ENCODE peak calls at places on chromosomes 16 and 17, in nine cellular contexts. One of them, this sample, is unnamed.

GRCh38 chr16:72311426-72311825 is 139.5 kb upstream of the PMFBP1 start:
- DNase-seq in fibroblast of the conjunctiva: no peak
- DNase-seq in AG08396: no peak
- DNase-seq in iris pigment epithelial cell: peak; percentile 70
- DNase-seq in activated CD4-positive, CD25-positive, alpha-beta regulatory T cell: no peak
- DNase-seq in HTR-8/SVneo: no peak
- DNase-seq in activated naive CD8-positive, alpha-beta T cell treated with anti-CD3 and anti-CD28 coated beads for 36 hours: no peak
- DNase-seq in left lung: no peak
- DNase-seq in NCI-H524: no peak
- DNase-seq in this sample: peak; percentile 57

GRCh38 chr17:4710693-4711634 is 532 bp downstream of the ARRB2 start:
- DNase-seq in fibroblast of the conjunctiva: no peak
- DNase-seq in AG08396: no peak
- DNase-seq in iris pigment epithelial cell: no peak
- DNase-seq in activated CD4-positive, CD25-positive, alpha-beta regulatory T cell: no peak
- DNase-seq in HTR-8/SVneo: no peak
- DNase-seq in activated naive CD8-positive, alpha-beta T cell treated with anti-CD3 and anti-CD28 coated beads for 36 hours: peak; percentile 52
- DNase-seq in left lung: peak; percentile 86
- DNase-seq in NCI-H524: peak; percentile 49
- DNase-seq in this sample: no peak

GRCh38 chr16:84839054-84839453 is 19.3 kb downstream of the CRISPLD2 start:
- DNase-seq in fibroblast of the conjunctiva: peak; percentile 56
- DNase-seq in AG08396: no peak
- DNase-seq in iris pigment epithelial cell: peak; percentile 86
- DNase-seq in activated CD4-positive, CD25-positive, alpha-beta regulatory T cell: no peak
- DNase-seq in HTR-8/SVneo: no peak
- DNase-seq in activated naive CD8-positive, alpha-beta T cell treated with anti-CD3 and anti-CD28 coated beads for 36 hours: no peak
- DNase-seq in left lung: peak; percentile 30
- DNase-seq in NCI-H524: no peak
- DNase-seq in this sample: peak; percentile 78

GRCh38 chr16:23859713-23860269 is 24.0 kb downstream of the PRKCB start:
- DNase-seq in fibroblast of the conjunctiva: no peak
- DNase-seq in AG08396: no peak
- DNase-seq in iris pigment epithelial cell: no peak
- DNase-seq in activated CD4-positive, CD25-positive, alpha-beta regulatory T cell: no peak
- DNase-seq in HTR-8/SVneo: no peak
- DNase-seq in activated naive CD8-positive, alpha-beta T cell treated with anti-CD3 and anti-CD28 coated beads for 36 hours: no peak
- DNase-seq in left lung: no peak
- DNase-seq in NCI-H524: no peak
- DNase-seq in this sample: no peak

GRCh38 chr17:38922538-38923291 is 2.7 kb upstream of the LASP1NB start:
- DNase-seq in fibroblast of the conjunctiva: peak; percentile 79
- DNase-seq in AG08396: peak; percentile 53
- DNase-seq in iris pigment epithelial cell: peak; percentile 65
- DNase-seq in activated CD4-positive, CD25-positive, alpha-beta regulatory T cell: no peak
- DNase-seq in HTR-8/SVneo: peak; percentile 39
- DNase-seq in activated naive CD8-positive, alpha-beta T cell treated with anti-CD3 and anti-CD28 coated beads for 36 hours: no peak
- DNase-seq in left lung: peak; percentile 43
- DNase-seq in NCI-H524: peak; percentile 19
- DNase-seq in this sample: peak; percentile 47

GRCh38 chr17:76539631-76540271 is at the start of gene PRCD:
- DNase-seq in fibroblast of the conjunctiva: no peak
- DNase-seq in AG08396: no peak
- DNase-seq in iris pigment epithelial cell: no peak
- DNase-seq in activated CD4-positive, CD25-positive, alpha-beta regulatory T cell: no peak
- DNase-seq in HTR-8/SVneo: no peak
- DNase-seq in activated naive CD8-positive, alpha-beta T cell treated with anti-CD3 and anti-CD28 coated beads for 36 hours: no peak
- DNase-seq in left lung: no peak
- DNase-seq in NCI-H524: no peak
- DNase-seq in this sample: no peak

GRCh38 chr16:117381-118365 is 20.8 kb downstream of the NPRL3 start:
- DNase-seq in fibroblast of the conjunctiva: peak; percentile 21
- DNase-seq in AG08396: peak; percentile 67
- DNase-seq in iris pigment epithelial cell: peak; percentile 29
- DNase-seq in activated CD4-positive, CD25-positive, alpha-beta regulatory T cell: peak; percentile 41
- DNase-seq in HTR-8/SVneo: peak; percentile 71
- DNase-seq in activated naive CD8-positive, alpha-beta T cell treated with anti-CD3 and anti-CD28 coated beads for 36 hours: peak; percentile 56
- DNase-seq in left lung: peak; percentile 83
- DNase-seq in NCI-H524: peak; percentile 84
- DNase-seq in this sample: no peak

GRCh38 chr17:17416007-17416399 is 60.8 kb upstream of the MED9 start:
- DNase-seq in fibroblast of the conjunctiva: peak; percentile 57
- DNase-seq in AG08396: peak; percentile 76
- DNase-seq in iris pigment epithelial cell: peak; percentile 83
- DNase-seq in activated CD4-positive, CD25-positive, alpha-beta regulatory T cell: no peak
- DNase-seq in HTR-8/SVneo: peak; percentile 55
- DNase-seq in activated naive CD8-positive, alpha-beta T cell treated with anti-CD3 and anti-CD28 coated beads for 36 hours: no peak
- DNase-seq in left lung: no peak
- DNase-seq in NCI-H524: peak; percentile 43
- DNase-seq in this sample: peak; percentile 59

GRCh38 chr17:66786101-66786500 is 48.8 kb upstream of the CACNG5 start:
- DNase-seq in fibroblast of the conjunctiva: no peak
- DNase-seq in AG08396: no peak
- DNase-seq in iris pigment epithelial cell: no peak
- DNase-seq in activated CD4-positive, CD25-positive, alpha-beta regulatory T cell: no peak
- DNase-seq in HTR-8/SVneo: no peak
- DNase-seq in activated naive CD8-positive, alpha-beta T cell treated with anti-CD3 and anti-CD28 coated beads for 36 hours: no peak
- DNase-seq in left lung: peak; percentile 55
- DNase-seq in NCI-H524: no peak
- DNase-seq in this sample: no peak

GRCh38 chr17:27247071-27247957 is 46.6 kb upstream of the WSB1 start:
- DNase-seq in fibroblast of the conjunctiva: peak; percentile 73
- DNase-seq in AG08396: peak; percentile 32
- DNase-seq in iris pigment epithelial cell: peak; percentile 98
- DNase-seq in activated CD4-positive, CD25-positive, alpha-beta regulatory T cell: no peak
- DNase-seq in HTR-8/SVneo: peak; percentile 44
- DNase-seq in activated naive CD8-positive, alpha-beta T cell treated with anti-CD3 and anti-CD28 coated beads for 36 hours: no peak
- DNase-seq in left lung: no peak
- DNase-seq in NCI-H524: no peak
- DNase-seq in this sample: peak; percentile 66

GRCh38 chr16:67230809-67231660 is 4.1 kb downstream of the TMEM208 start:
- DNase-seq in fibroblast of the conjunctiva: no peak
- DNase-seq in AG08396: no peak
- DNase-seq in iris pigment epithelial cell: no peak
- DNase-seq in activated CD4-positive, CD25-positive, alpha-beta regulatory T cell: no peak
- DNase-seq in HTR-8/SVneo: no peak
- DNase-seq in activated naive CD8-positive, alpha-beta T cell treated with anti-CD3 and anti-CD28 coated beads for 36 hours: no peak
- DNase-seq in left lung: peak; percentile 35
- DNase-seq in NCI-H524: no peak
- DNase-seq in this sample: no peak

GRCh38 chr17:20187049-20187448 is 177.9 kb downstream of the SPECC1 start:
- DNase-seq in fibroblast of the conjunctiva: no peak
- DNase-seq in AG08396: peak; percentile 28
- DNase-seq in iris pigment epithelial cell: peak; percentile 7
- DNase-seq in activated CD4-positive, CD25-positive, alpha-beta regulatory T cell: no peak
- DNase-seq in HTR-8/SVneo: no peak
- DNase-seq in activated naive CD8-positive, alpha-beta T cell treated with anti-CD3 and anti-CD28 coated beads for 36 hours: no peak
- DNase-seq in left lung: no peak
- DNase-seq in NCI-H524: no peak
- DNase-seq in this sample: peak; percentile 83

GRCh38 chr17:77476006-77476405 is 335.2 kb downstream of the SEC14L1 start:
- DNase-seq in fibroblast of the conjunctiva: no peak
- DNase-seq in AG08396: no peak
- DNase-seq in iris pigment epithelial cell: no peak
- DNase-seq in activated CD4-positive, CD25-positive, alpha-beta regulatory T cell: no peak
- DNase-seq in HTR-8/SVneo: no peak
- DNase-seq in activated naive CD8-positive, alpha-beta T cell treated with anti-CD3 and anti-CD28 coated beads for 36 hours: no peak
- DNase-seq in left lung: peak; percentile 58
- DNase-seq in NCI-H524: no peak
- DNase-seq in this sample: no peak

GRCh38 chr17:28972437-28972836 is 21.1 kb upstream of the PHF12 start:
- DNase-seq in fibroblast of the conjunctiva: no peak
- DNase-seq in AG08396: peak; percentile 39
- DNase-seq in iris pigment epithelial cell: no peak
- DNase-seq in activated CD4-positive, CD25-positive, alpha-beta regulatory T cell: no peak
- DNase-seq in HTR-8/SVneo: no peak
- DNase-seq in activated naive CD8-positive, alpha-beta T cell treated with anti-CD3 and anti-CD28 coated beads for 36 hours: no peak
- DNase-seq in left lung: no peak
- DNase-seq in NCI-H524: peak; percentile 99
- DNase-seq in this sample: no peak

GRCh38 chr17:79627184-79627765 is 16.4 kb upstream of the RBFOX3 start:
- DNase-seq in fibroblast of the conjunctiva: no peak
- DNase-seq in AG08396: peak; percentile 7
- DNase-seq in iris pigment epithelial cell: no peak
- DNase-seq in activated CD4-positive, CD25-positive, alpha-beta regulatory T cell: no peak
- DNase-seq in HTR-8/SVneo: no peak
- DNase-seq in activated naive CD8-positive, alpha-beta T cell treated with anti-CD3 and anti-CD28 coated beads for 36 hours: no peak
- DNase-seq in left lung: no peak
- DNase-seq in NCI-H524: no peak
- DNase-seq in this sample: no peak

GRCh38 chr17:64457156-64457555 is 8.2 kb downstream of the MILR1 start:
- DNase-seq in fibroblast of the conjunctiva: no peak
- DNase-seq in AG08396: peak; percentile 63
- DNase-seq in iris pigment epithelial cell: peak; percentile 91
- DNase-seq in activated CD4-positive, CD25-positive, alpha-beta regulatory T cell: no peak
- DNase-seq in HTR-8/SVneo: no peak
- DNase-seq in activated naive CD8-positive, alpha-beta T cell treated with anti-CD3 and anti-CD28 coated beads for 36 hours: no peak
- DNase-seq in left lung: no peak
- DNase-seq in NCI-H524: no peak
- DNase-seq in this sample: peak; percentile 82

GRCh38 chr17:7137182-7137943 is 22.7 kb upstream of the ASGR2 start:
- DNase-seq in fibroblast of the conjunctiva: no peak
- DNase-seq in AG08396: no peak
- DNase-seq in iris pigment epithelial cell: peak; percentile 7
- DNase-seq in activated CD4-positive, CD25-positive, alpha-beta regulatory T cell: no peak
- DNase-seq in HTR-8/SVneo: no peak
- DNase-seq in activated naive CD8-positive, alpha-beta T cell treated with anti-CD3 and anti-CD28 coated beads for 36 hours: no peak
- DNase-seq in left lung: no peak
- DNase-seq in NCI-H524: no peak
- DNase-seq in this sample: no peak

GRCh38 chr17:45428954-45429337 is 3.7 kb downstream of the ARHGAP27 start:
- DNase-seq in fibroblast of the conjunctiva: no peak
- DNase-seq in AG08396: no peak
- DNase-seq in iris pigment epithelial cell: no peak
- DNase-seq in activated CD4-positive, CD25-positive, alpha-beta regulatory T cell: no peak
- DNase-seq in HTR-8/SVneo: no peak
- DNase-seq in activated naive CD8-positive, alpha-beta T cell treated with anti-CD3 and anti-CD28 coated beads for 36 hours: no peak
- DNase-seq in left lung: peak; percentile 82
- DNase-seq in NCI-H524: peak; percentile 62
- DNase-seq in this sample: no peak

GRCh38 chr16:19522369-19523159 is 666 bp upstream of the GDE1 start:
- DNase-seq in fibroblast of the conjunctiva: no peak
- DNase-seq in AG08396: no peak
- DNase-seq in iris pigment epithelial cell: no peak
- DNase-seq in activated CD4-positive, CD25-positive, alpha-beta regulatory T cell: no peak
- DNase-seq in HTR-8/SVneo: no peak
- DNase-seq in activated naive CD8-positive, alpha-beta T cell treated with anti-CD3 and anti-CD28 coated beads for 36 hours: no peak
- DNase-seq in left lung: no peak
- DNase-seq in NCI-H524: no peak
- DNase-seq in this sample: no peak

GRCh38 chr17:44787271-44787940 is 28.6 kb downstream of the ADAM11 start:
- DNase-seq in fibroblast of the conjunctiva: no peak
- DNase-seq in AG08396: no peak
- DNase-seq in iris pigment epithelial cell: no peak
- DNase-seq in activated CD4-positive, CD25-positive, alpha-beta regulatory T cell: no peak
- DNase-seq in HTR-8/SVneo: no peak
- DNase-seq in activated naive CD8-positive, alpha-beta T cell treated with anti-CD3 and anti-CD28 coated beads for 36 hours: no peak
- DNase-seq in left lung: peak; percentile 70
- DNase-seq in NCI-H524: no peak
- DNase-seq in this sample: no peak

GRCh38 chr17:57572600-57572999 is 172.5 kb downstream of the CCDC182 start:
- DNase-seq in fibroblast of the conjunctiva: no peak
- DNase-seq in AG08396: no peak
- DNase-seq in iris pigment epithelial cell: no peak
- DNase-seq in activated CD4-positive, CD25-positive, alpha-beta regulatory T cell: no peak
- DNase-seq in HTR-8/SVneo: no peak
- DNase-seq in activated naive CD8-positive, alpha-beta T cell treated with anti-CD3 and anti-CD28 coated beads for 36 hours: no peak
- DNase-seq in left lung: peak; percentile 49
- DNase-seq in NCI-H524: no peak
- DNase-seq in this sample: no peak

GRCh38 chr16:85498607-85499006 is 114.5 kb upstream of the GSE1 start:
- DNase-seq in fibroblast of the conjunctiva: no peak
- DNase-seq in AG08396: no peak
- DNase-seq in iris pigment epithelial cell: no peak
- DNase-seq in activated CD4-positive, CD25-positive, alpha-beta regulatory T cell: no peak
- DNase-seq in HTR-8/SVneo: no peak
- DNase-seq in activated naive CD8-positive, alpha-beta T cell treated with anti-CD3 and anti-CD28 coated beads for 36 hours: peak; percentile 4
- DNase-seq in left lung: peak; percentile 54
- DNase-seq in NCI-H524: peak; percentile 53
- DNase-seq in this sample: no peak

GRCh38 chr17:75844530-75845057 is 390 bp upstream of the UNC13D start:
- DNase-seq in fibroblast of the conjunctiva: no peak
- DNase-seq in AG08396: no peak
- DNase-seq in iris pigment epithelial cell: no peak
- DNase-seq in activated CD4-positive, CD25-positive, alpha-beta regulatory T cell: no peak
- DNase-seq in HTR-8/SVneo: no peak
- DNase-seq in activated naive CD8-positive, alpha-beta T cell treated with anti-CD3 and anti-CD28 coated beads for 36 hours: peak; percentile 36
- DNase-seq in left lung: peak; percentile 90
- DNase-seq in NCI-H524: no peak
- DNase-seq in this sample: no peak

GRCh38 chr16:22052985-22053384 is 39.4 kb upstream of the VWA3A start:
- DNase-seq in fibroblast of the conjunctiva: no peak
- DNase-seq in AG08396: no peak
- DNase-seq in iris pigment epithelial cell: no peak
- DNase-seq in activated CD4-positive, CD25-positive, alpha-beta regulatory T cell: no peak
- DNase-seq in HTR-8/SVneo: no peak
- DNase-seq in activated naive CD8-positive, alpha-beta T cell treated with anti-CD3 and anti-CD28 coated beads for 36 hours: no peak
- DNase-seq in left lung: no peak
- DNase-seq in NCI-H524: no peak
- DNase-seq in this sample: no peak

GRCh38 chr16:83842755-83843507 is 35.2 kb downstream of the HSBP1 start:
- DNase-seq in fibroblast of the conjunctiva: no peak
- DNase-seq in AG08396: no peak
- DNase-seq in iris pigment epithelial cell: peak; percentile 54
- DNase-seq in activated CD4-positive, CD25-positive, alpha-beta regulatory T cell: no peak
- DNase-seq in HTR-8/SVneo: no peak
- DNase-seq in activated naive CD8-positive, alpha-beta T cell treated with anti-CD3 and anti-CD28 coated beads for 36 hours: no peak
- DNase-seq in left lung: no peak
- DNase-seq in NCI-H524: peak; percentile 35
- DNase-seq in this sample: no peak

GRCh38 chr16:25613931-25614330 is 77.8 kb upstream of the HS3ST4 start:
- DNase-seq in fibroblast of the conjunctiva: no peak
- DNase-seq in AG08396: no peak
- DNase-seq in iris pigment epithelial cell: no peak
- DNase-seq in activated CD4-positive, CD25-positive, alpha-beta regulatory T cell: no peak
- DNase-seq in HTR-8/SVneo: no peak
- DNase-seq in activated naive CD8-positive, alpha-beta T cell treated with anti-CD3 and anti-CD28 coated beads for 36 hours: no peak
- DNase-seq in left lung: no peak
- DNase-seq in NCI-H524: no peak
- DNase-seq in this sample: no peak

GRCh38 chr16:88760424-88761142 is 24.4 kb downstream of the PIEZO1 start:
- DNase-seq in fibroblast of the conjunctiva: no peak
- DNase-seq in AG08396: no peak
- DNase-seq in iris pigment epithelial cell: no peak
- DNase-seq in activated CD4-positive, CD25-positive, alpha-beta regulatory T cell: no peak
- DNase-seq in HTR-8/SVneo: no peak
- DNase-seq in activated naive CD8-positive, alpha-beta T cell treated with anti-CD3 and anti-CD28 coated beads for 36 hours: no peak
- DNase-seq in left lung: no peak
- DNase-seq in NCI-H524: no peak
- DNase-seq in this sample: no peak

GRCh38 chr16:2039286-2040030 is 8.2 kb downstream of the NTHL1 start:
- DNase-seq in fibroblast of the conjunctiva: no peak
- DNase-seq in AG08396: peak; percentile 90
- DNase-seq in iris pigment epithelial cell: peak; percentile 48
- DNase-seq in activated CD4-positive, CD25-positive, alpha-beta regulatory T cell: no peak
- DNase-seq in HTR-8/SVneo: no peak
- DNase-seq in activated naive CD8-positive, alpha-beta T cell treated with anti-CD3 and anti-CD28 coated beads for 36 hours: no peak
- DNase-seq in left lung: peak; percentile 62
- DNase-seq in NCI-H524: no peak
- DNase-seq in this sample: peak; percentile 16